ENCODE peak calls at places on chromosome 19, in six cellular contexts. I is NB4, N is A549, O is K562, E is endothelial cell of umbilical vein, S is HepG2. M is an unnamed sample.

GRCh38 chr19:4597975-4598671 is 38.6 kb upstream of the SEMA6B start:
- DNase-seq in E (no peak), I (peak; percentile 55), O (peak; percentile 97), S (no peak), N (peak; percentile 70), M (no peak)

GRCh38 chr19:2478324-2478755 is 2.4 kb downstream of the GADD45B start:
- DNase-seq in S (no peak), N (peak; percentile 74), I (peak; percentile 95), O (no peak), E (peak; percentile 60), M (no peak)

GRCh38 chr19:57466489-57466888 is 9.5 kb upstream of the VN1R1 start:
- DNase-seq in O (no peak), I (no peak), S (no peak), E (no peak), N (no peak), M (no peak)

GRCh38 chr19:45798995-45799517 is 6.4 kb upstream of the DMWD start:
- DNase-seq in I (peak; percentile 45), S (peak; percentile 31), N (peak; percentile 68), O (peak; percentile 80), E (peak; percentile 79), M (peak; percentile 23)

GRCh38 chr19:38386300-38386967 is 1.4 kb downstream of the GGN start:
- DNase-seq in N (no peak), S (no peak), O (peak; percentile 48), E (no peak), I (no peak), M (no peak)

GRCh38 chr19:13872695-13873389 is 4.1 kb upstream of the NANOS3 start:
- DNase-seq in I (peak; percentile 43), N (peak; percentile 47), E (peak; percentile 39), S (no peak), O (peak; percentile 89), M (no peak)

GRCh38 chr19:3275583-3276340 is 51.3 kb downstream of the CELF5 start:
- DNase-seq in N (peak; percentile 94), S (peak; percentile 77), O (peak; percentile 100), E (peak; percentile 44), I (peak; percentile 66), M (peak; percentile 23)

GRCh38 chr19:39515551-39516191 is 732 bp downstream of the SELENOV start:
- DNase-seq in O (no peak), S (no peak), I (no peak), E (no peak), N (no peak), M (no peak)

GRCh38 chr19:34308381-34309367 is 54.3 kb downstream of the GARRE1 start:
- DNase-seq in N (no peak), S (no peak), E (no peak), I (peak; percentile 36), O (no peak), M (no peak)

GRCh38 chr19:41031926-41032325 is 40.8 kb downstream of the CYP2B6 start:
- DNase-seq in N (no peak), O (no peak), E (no peak), S (no peak), I (no peak), M (no peak)

GRCh38 chr19:45895519-45895972 is 6.9 kb downstream of the MYPOP start:
- DNase-seq in S (peak; percentile 87), O (no peak), E (no peak), N (no peak), I (no peak), M (no peak)

GRCh38 chr19:14347999-14348889 is 33.0 kb upstream of the ADGRE5 start:
- DNase-seq in S (peak; percentile 28), E (peak; percentile 37), I (peak; percentile 66), N (peak; percentile 50), O (peak; percentile 90), M (no peak)

GRCh38 chr19:33390120-33390907 is 16.8 kb downstream of the CEBPG start:
- DNase-seq in O (no peak), S (no peak), E (peak; percentile 56), I (peak; percentile 67), N (no peak), M (no peak)

GRCh38 chr19:13181747-13182388 is 31.7 kb downstream of the IER2 start:
- DNase-seq in O (peak; percentile 16), S (no peak), I (peak; percentile 91), E (peak; percentile 51), N (no peak), M (no peak)

GRCh38 chr19:32872391-32872790 is 2.8 kb upstream of the SLC7A9 start:
- DNase-seq in S (no peak), I (no peak), E (no peak), N (no peak), O (no peak), M (no peak)

GRCh38 chr19:48837081-48837524 is 812 bp upstream of the HSD17B14 start:
- DNase-seq in N (peak; percentile 96), E (peak; percentile 86), O (no peak), I (peak; percentile 55), S (no peak), M (peak; percentile 67)
- TF ChIP-seq MYC in N (no peak), E (no peak), O (no peak), I (no peak), S (no peak), M (no peak)

GRCh38 chr19:11486661-11487503 is 6.0 kb upstream of the ELAVL3 start:
- DNase-seq in S (no peak), E (no peak), I (no peak), O (no peak), N (no peak), M (no peak)

GRCh38 chr19:11482384-11483050 is 1.7 kb upstream of the ELAVL3 start:
- DNase-seq in S (peak; percentile 45), E (peak; percentile 78), I (peak; percentile 91), O (peak; percentile 93), N (peak; percentile 84), M (peak; percentile 50)

GRCh38 chr19:11483176-11484111 is 2.6 kb upstream of the ELAVL3 start:
- DNase-seq in N (no peak), I (no peak), S (no peak), E (no peak), O (no peak), M (no peak)

GRCh38 chr19:11481777-11482383 is 1.0 kb upstream of the ELAVL3 start:
- DNase-seq in S (peak; percentile 52), E (peak; percentile 81), N (peak; percentile 90), O (peak; percentile 95), I (peak; percentile 92), M (peak; percentile 54)

DNA sequence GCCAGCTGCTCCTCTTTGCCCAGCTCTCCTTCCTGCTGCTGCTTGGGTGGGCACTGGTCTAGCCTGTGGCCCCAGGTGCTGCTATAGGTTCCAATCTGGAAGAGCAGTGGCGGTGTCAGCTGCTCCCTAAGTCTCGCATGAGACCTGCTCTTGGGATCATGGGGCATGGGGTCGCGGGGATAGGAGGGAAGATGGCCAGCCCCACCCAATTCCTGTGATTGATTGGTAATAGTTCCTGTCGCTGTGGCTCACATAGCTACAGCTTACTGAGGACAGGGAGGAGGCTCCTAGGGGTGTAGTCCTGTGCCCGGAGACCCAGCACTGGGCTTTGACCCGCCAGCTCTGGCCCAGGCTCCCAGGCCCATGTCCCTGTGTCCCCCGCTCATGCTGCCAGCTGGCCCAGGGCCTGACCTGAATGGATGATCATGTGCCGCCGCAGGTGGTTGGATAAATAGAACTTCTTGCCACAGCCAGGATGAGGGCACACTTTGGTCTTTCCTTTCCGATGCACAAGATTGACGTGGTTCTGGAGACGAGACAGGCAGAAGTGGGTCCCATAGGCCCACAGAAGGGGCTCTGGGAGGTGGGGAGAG is 4.5 kb upstream of the ELAVL3 start:
- DNase-seq in N (no peak), O (no peak), S (no peak), I (no peak), E (no peak), M (no peak)
- TF ChIP-seq MYC in N (no peak), O (no peak), S (no peak), I (no peak), E (no peak), M (no peak)

GRCh38 chr19:5624741-5625140 is 1.9 kb downstream of the SAFB start:
- DNase-seq in I (no peak), N (no peak), S (no peak), O (no peak), E (no peak), M (no peak)
- TF ChIP-seq MYC in I (no peak), N (no peak), S (no peak), O (no peak), E (no peak), M (no peak)

GRCh38 chr19:15825753-15826152 is 10.3 kb upstream of the OR10H1 start:
- DNase-seq in E (no peak), I (no peak), O (no peak), S (no peak), N (no peak), M (no peak)

GRCh38 chr19:15815306-15815705 is at the start of gene OR10H1:
- DNase-seq in E (no peak), S (no peak), N (no peak), O (no peak), I (no peak), M (no peak)

GRCh38 chr19:15820646-15821045 is 5.2 kb upstream of the OR10H1 start:
- DNase-seq in S (no peak), I (no peak), N (no peak), E (no peak), O (no peak), M (no peak)
- TF ChIP-seq MYC in S (no peak), I (no peak), N (no peak), E (no peak), O (no peak), M (no peak)

DNA sequence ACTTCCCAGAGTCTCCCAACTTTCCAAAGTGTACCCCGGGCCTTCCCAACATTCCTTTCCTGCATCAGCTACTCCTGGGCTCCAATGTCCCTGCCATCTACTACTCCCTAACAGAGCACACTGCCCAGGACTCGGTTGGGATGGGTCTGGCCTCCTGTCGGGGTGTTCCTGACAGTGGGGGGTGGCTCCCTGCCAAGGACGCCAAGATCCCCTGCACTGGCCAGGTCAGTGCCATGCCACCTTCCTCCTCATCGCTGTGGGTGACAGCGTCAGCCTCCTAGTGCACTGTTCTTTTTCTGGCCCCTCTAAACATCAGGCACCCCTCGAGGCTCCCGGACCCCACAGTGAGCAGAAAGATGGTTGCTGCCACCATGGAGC is 13.8 kb downstream of the EPS15L1 start:
- DNase-seq in O (no peak), E (no peak), N (no peak), I (no peak), S (no peak), M (no peak)
- TF ChIP-seq MYC in O (no peak), E (no peak), N (no peak), I (no peak), S (no peak), M (no peak)

DNA sequence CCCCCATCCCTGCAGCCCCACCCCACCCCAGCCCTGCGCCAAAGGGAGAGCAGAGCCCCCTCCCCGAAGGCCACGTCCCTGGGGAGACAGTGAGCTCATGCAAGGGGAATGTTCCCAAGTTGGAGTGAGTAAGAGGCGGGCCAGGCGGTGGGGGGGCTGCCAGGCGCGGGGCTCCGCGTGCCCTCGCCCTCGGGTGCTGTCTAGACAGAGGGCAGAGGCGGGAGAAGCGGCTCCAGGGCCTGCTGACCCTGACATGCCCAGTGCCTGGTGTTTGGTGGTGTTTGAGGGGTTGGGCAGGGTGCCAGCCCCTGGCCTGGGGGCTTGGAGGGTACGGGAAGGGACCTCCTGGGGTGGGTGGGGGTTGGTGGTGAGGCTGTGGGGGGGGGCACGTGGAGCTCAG is 1.0 kb downstream of the FSTL3 start:
- DNase-seq in N (peak; percentile 86), S (peak; percentile 38), E (peak; percentile 51), I (no peak), O (no peak), M (no peak)
- TF ChIP-seq MYC in N (peak; percentile 57), S (peak; percentile 2), E (no peak), I (no peak), O (no peak), M (no peak)